ENCODE peak calls at places on chromosomes 16 and 17, in eight cellular contexts. I, E, K, W, G, J, Z and A are unnamed samples.

GRCh38 chr16:56113223-56113622 is 78.1 kb upstream of the GNAO1 start:
- DNase-seq in I (no peak), E (no peak), K (no peak), W (no peak), G (no peak), J (no peak), Z (no peak), A (no peak)

GRCh38 chr16:49488740-49489525 is 115.3 kb downstream of the C16orf78 start:
- DNase-seq in I (no peak), E (no peak), K (peak; percentile 58), W (no peak), G (no peak), J (peak; percentile 3), Z (no peak), A (no peak)

GRCh38 chr17:42783062-42783777 is 2.8 kb downstream of the WNK4 start:
- DNase-seq in I (peak; percentile 86), E (peak; percentile 40), K (no peak), W (peak; percentile 89), G (peak; percentile 86), J (no peak), Z (peak; percentile 76), A (no peak)

GRCh38 chr17:57521606-57522435 is 223.3 kb downstream of the CCDC182 start:
- DNase-seq in I (no peak), E (no peak), K (no peak), W (no peak), G (no peak), J (no peak), Z (no peak), A (no peak)

GRCh38 chr16:56628486-56629035 is 3.0 kb downstream of the MT1E start:
- DNase-seq in I (no peak), E (no peak), K (no peak), W (no peak), G (no peak), J (no peak), Z (no peak), A (no peak)

GRCh38 chr17:8753136-8753975 is 5.0 kb downstream of the SPDYE4 start:
- DNase-seq in I (no peak), E (no peak), K (no peak), W (no peak), G (no peak), J (no peak), Z (no peak), A (no peak)

GRCh38 chr16:84754353-84754856 is 54.6 kb downstream of the USP10 start:
- DNase-seq in I (peak; percentile 95), E (peak; percentile 74), K (no peak), W (peak; percentile 85), G (peak; percentile 95), J (peak; percentile 71), Z (peak; percentile 94), A (peak; percentile 88)

GRCh38 chr16:55488306-55488705 is 9.3 kb downstream of the MMP2 start:
- DNase-seq in I (no peak), E (no peak), K (no peak), W (no peak), G (no peak), J (no peak), Z (no peak), A (no peak)

GRCh38 chr16:9048302-9048700 is 43.1 kb upstream of the HAPSTR1 start:
- DNase-seq in I (peak; percentile 52), E (no peak), K (no peak), W (no peak), G (no peak), J (no peak), Z (peak; percentile 39), A (no peak)

GRCh38 chr17:64130559-64131001 is 636 bp upstream of the ERN1 start:
- DNase-seq in I (peak; percentile 85), E (no peak), K (peak; percentile 72), W (peak; percentile 74), G (peak; percentile 54), J (peak; percentile 51), Z (peak; percentile 76), A (no peak)

GRCh38 chr17:73090396-73091202 is 1.9 kb downstream of the SLC39A11 start:
- DNase-seq in I (no peak), E (no peak), K (no peak), W (no peak), G (no peak), J (no peak), Z (no peak), A (no peak)

GRCh38 chr17:73092518-73093135 is at the start of gene SLC39A11:
- DNase-seq in I (peak; percentile 91), E (peak; percentile 75), K (peak; percentile 96), W (peak; percentile 83), G (peak; percentile 88), J (peak; percentile 94), Z (peak; percentile 95), A (peak; percentile 81)

GRCh38 chr17:73091770-73092517 is 544 bp downstream of the SLC39A11 start:
- DNase-seq in I (peak; percentile 24), E (no peak), K (no peak), W (peak; percentile 84), G (peak; percentile 25), J (peak; percentile 35), Z (peak; percentile 26), A (no peak)

GRCh38 chr17:73089918-73090317 is 2.6 kb downstream of the SLC39A11 start:
- DNase-seq in I (no peak), E (no peak), K (no peak), W (no peak), G (no peak), J (no peak), Z (no peak), A (no peak)

GRCh38 chr17:73091410-73091769 is 1.1 kb downstream of the SLC39A11 start:
- DNase-seq in I (no peak), E (no peak), K (no peak), W (no peak), G (peak; percentile 8), J (no peak), Z (no peak), A (no peak)
- H3K4me3 ChIP-seq in I (no peak overlapping the region), E (no peak overlapping the region), K (peak overlapping the region; percentile 74), W (no peak overlapping the region), G (peak overlapping the region; percentile 95), J (no peak overlapping the region), Z (no peak overlapping the region), A (no peak overlapping the region)

DNA sequence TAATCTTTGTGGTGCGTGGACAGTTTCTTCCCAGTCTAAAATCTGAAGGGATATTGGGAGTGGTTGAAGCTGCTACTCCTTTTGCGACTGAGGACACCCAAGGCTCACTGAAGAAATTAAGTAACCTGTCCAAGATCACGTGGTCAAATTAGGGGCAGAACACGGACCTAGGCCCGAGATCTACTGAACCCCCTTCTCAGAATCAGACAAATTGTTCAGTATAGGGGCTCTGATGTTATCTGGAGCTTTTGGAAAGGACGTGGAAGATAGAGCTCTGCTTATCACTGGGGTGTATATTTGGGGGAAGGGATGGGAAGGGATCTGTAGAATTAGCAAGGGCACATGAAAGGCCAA is 857 bp downstream of the TANGO6 start:
- DNase-seq in I (no peak), E (no peak), K (no peak), W (peak; percentile 10), G (no peak), J (no peak), Z (no peak), A (no peak)
- TF ChIP-seq CTCF in I (no peak), E (no peak), K (no peak), W (no peak), G (no peak), J (no peak), Z (no peak), A (no peak)

GRCh38 chr17:47907932-47908562 is 12.0 kb downstream of the SP2 start:
- DNase-seq in I (no peak), E (no peak), K (no peak), W (no peak), G (peak; percentile 20), J (no peak), Z (no peak), A (no peak)
- H3K4me3 ChIP-seq in I (no peak overlapping the region), E (no peak overlapping the region), K (no peak overlapping the region), W (no peak overlapping the region), G (no peak overlapping the region), J (no peak overlapping the region), Z (no peak overlapping the region), A (no peak overlapping the region)

DNA sequence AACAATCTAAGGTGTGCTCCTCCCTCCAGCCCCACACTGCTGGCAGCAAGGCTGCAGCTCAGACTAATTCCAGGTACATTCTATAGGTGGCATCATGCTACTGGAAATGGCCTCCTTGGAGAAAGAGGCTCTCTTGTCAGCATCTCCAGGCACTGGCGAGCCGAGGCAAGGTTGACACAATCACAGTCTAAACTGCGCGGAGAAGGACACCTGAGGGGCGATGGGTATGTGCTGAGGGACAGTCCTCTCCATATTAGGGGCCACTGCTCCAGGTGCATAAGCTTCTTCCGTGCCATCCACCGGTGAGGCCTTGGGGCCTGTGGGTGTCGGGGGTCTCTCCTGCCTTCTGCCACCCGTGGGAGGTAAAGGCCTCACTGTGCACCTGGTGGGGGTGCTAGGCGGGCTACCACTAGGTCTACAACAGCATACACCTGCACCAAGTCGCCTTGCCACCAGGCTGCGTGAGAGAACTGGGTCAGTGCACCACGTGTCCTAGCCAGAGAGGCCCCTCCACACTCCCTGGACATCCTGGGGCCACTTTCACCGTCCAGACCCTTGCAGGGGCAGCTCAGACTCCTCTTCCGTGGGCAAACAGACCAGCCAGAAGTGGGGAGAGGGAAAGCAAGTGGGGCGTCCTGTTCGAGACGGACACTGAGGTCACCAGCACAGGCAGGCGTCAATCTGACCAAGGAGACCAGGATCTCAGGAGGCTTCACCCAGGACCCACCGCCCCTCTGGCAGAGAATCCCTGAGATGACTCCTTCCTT is 12.1 kb upstream of the CBX8 start:
- DNase-seq in I (peak; percentile 61), E (no peak), K (no peak), W (peak; percentile 66), G (no peak), J (peak; percentile 57), Z (peak; percentile 60), A (no peak)
- TF ChIP-seq CTCF in I (peak; percentile 39), E (no peak), K (peak; percentile 32), W (peak; percentile 76), G (no peak), J (peak; percentile 35), Z (peak; percentile 27), A (peak; percentile 35)

GRCh38 chr16:11201498-11202259 is 54.3 kb downstream of the SOCS1 start:
- DNase-seq in I (peak; percentile 82), E (peak; percentile 37), K (no peak), W (peak; percentile 93), G (peak; percentile 82), J (no peak), Z (peak; percentile 67), A (no peak)
- H3K4me3 ChIP-seq in I (no peak overlapping the region), E (peak overlapping the region; percentile 5), K (no peak overlapping the region), W (no peak overlapping the region), G (no peak overlapping the region), J (no peak overlapping the region), Z (no peak overlapping the region), A (no peak overlapping the region)

GRCh38 chr16:67246081-67246944 is 968 bp downstream of the FHOD1 start:
- DNase-seq in I (peak; percentile 87), E (peak; percentile 52), K (peak; percentile 97), W (peak; percentile 81), G (peak; percentile 77), J (peak; percentile 94), Z (peak; percentile 91), A (peak; percentile 70)
- TF ChIP-seq CTCF in I (peak; percentile 31), E (peak; percentile 53), K (peak; percentile 51), W (peak; percentile 41), G (peak; percentile 41), J (peak; percentile 9), Z (peak; percentile 41), A (peak; percentile 57)